ENCODE peak calls at places on chromosomes 16 and 17, in five cellular contexts. X, P, Z, T and O are unnamed samples.

GRCh38 chr17:14389656-14390055 is 88.8 kb downstream of the HS3ST3B1 start:
- DNase-seq in X (no peak), P (no peak), Z (no peak), T (no peak), O (no peak)

GRCh38 chr17:7556627-7557026 is 1.9 kb upstream of the TNFSF13 start:
- DNase-seq in X (no peak), P (no peak), Z (no peak), T (no peak), O (peak; percentile 57)

GRCh38 chr16:57036315-57036714 is 47.0 kb downstream of the NLRC5 start:
- DNase-seq in X (no peak), P (no peak), Z (no peak), T (no peak), O (no peak)

GRCh38 chr17:64393000-64393402 is 2.3 kb upstream of the PECAM1 start:
- DNase-seq in X (no peak), P (no peak), Z (no peak), T (no peak), O (no peak)

GRCh38 chr17:57941384-57942370 is 13.5 kb downstream of the CUEDC1 start:
- DNase-seq in X (no peak), P (no peak), Z (no peak), T (no peak), O (no peak)

GRCh38 chr17:53527473-53527872 is 295.3 kb upstream of the KIF2B start:
- DNase-seq in X (no peak), P (no peak), Z (no peak), T (no peak), O (no peak)

GRCh38 chr16:88424536-88425230 is 28.4 kb upstream of the ZFPM1 start:
- DNase-seq in X (no peak), P (no peak), Z (no peak), T (no peak), O (no peak)

GRCh38 chr16:71345031-71345430 is 13.5 kb upstream of the CALB2 start:
- DNase-seq in X (no peak), P (no peak), Z (no peak), T (no peak), O (no peak)

GRCh38 chr16:70588565-70588964 is 57.8 kb upstream of the IL34 start:
- DNase-seq in X (no peak), P (peak; percentile 76), Z (no peak), T (no peak), O (no peak)

GRCh38 chr17:63490321-63490720 is 13.5 kb downstream of the ACE start:
- DNase-seq in X (no peak), P (no peak), Z (no peak), T (no peak), O (no peak)

GRCh38 chr16:3945751-3946603 is 65.5 kb upstream of the CREBBP start:
- DNase-seq in X (no peak), P (peak; percentile 99), Z (peak; percentile 85), T (no peak), O (peak; percentile 35)

GRCh38 chr16:67845291-67846062 is 1.3 kb upstream of the NUTF2 start:
- DNase-seq in X (no peak), P (no peak), Z (no peak), T (peak; percentile 31), O (no peak)

GRCh38 chr16:61887903-61888302 is 148.3 kb downstream of the CDH8 start:
- DNase-seq in X (peak; percentile 31), P (no peak), Z (peak; percentile 9), T (peak; percentile 55), O (no peak)

GRCh38 chr17:81029859-81030258 is 5.1 kb upstream of the BAIAP2 start:
- DNase-seq in X (no peak), P (no peak), Z (no peak), T (no peak), O (no peak)

GRCh38 chr16:10866196-10866976 is 10.6 kb upstream of the CIITA start:
- DNase-seq in X (no peak), P (no peak), Z (no peak), T (no peak), O (no peak)

GRCh38 chr17:82752371-82753200 is 721 bp downstream of the TBCD start:
- DNase-seq in X (no peak), P (no peak), Z (no peak), T (peak; percentile 46), O (peak; percentile 29)

GRCh38 chr17:12040478-12040877 is 19.8 kb downstream of the MAP2K4 start:
- DNase-seq in X (no peak), P (peak; percentile 23), Z (no peak), T (no peak), O (no peak)

GRCh38 chr16:61836804-61837398 is 199.3 kb downstream of the CDH8 start:
- DNase-seq in X (no peak), P (no peak), Z (no peak), T (no peak), O (no peak)

GRCh38 chr16:10833271-10833670 is 14.7 kb upstream of the TVP23A start:
- DNase-seq in X (no peak), P (no peak), Z (no peak), T (no peak), O (no peak)

GRCh38 chr17:50187741-50188520 is 13.5 kb downstream of the COL1A1 start:
- DNase-seq in X (no peak), P (peak; percentile 81), Z (no peak), T (no peak), O (no peak)

GRCh38 chr16:20901441-20902112 is 1.0 kb downstream of the LYRM1 start:
- DNase-seq in X (peak; percentile 79), P (peak; percentile 54), Z (peak; percentile 70), T (peak; percentile 67), O (peak; percentile 42)

GRCh38 chr16:4306439-4307214 is 9.2 kb upstream of the GLIS2 start:
- DNase-seq in X (no peak), P (no peak), Z (peak; percentile 28), T (peak; percentile 83), O (no peak)

GRCh38 chr16:11224894-11225676 is 30.9 kb downstream of the SOCS1 start:
- DNase-seq in X (no peak), P (peak; percentile 28), Z (no peak), T (peak; percentile 86), O (peak; percentile 64)

GRCh38 chr16:9297437-9298113 is 206.1 kb downstream of the HAPSTR1 start:
- DNase-seq in X (peak; percentile 58), P (no peak), Z (peak; percentile 56), T (peak; percentile 12), O (no peak)

GRCh38 chr16:88325976-88326375 is 56.8 kb upstream of the ZNF469 start:
- DNase-seq in X (no peak), P (no peak), Z (no peak), T (no peak), O (no peak)

GRCh38 chr17:82623707-82624106 is 24.5 kb downstream of the WDR45B start:
- DNase-seq in X (no peak), P (no peak), Z (no peak), T (no peak), O (no peak)

GRCh38 chr16:85898521-85899442 is at the start of gene IRF8:
- DNase-seq in X (peak; percentile 85), P (no peak), Z (peak; percentile 86), T (peak; percentile 92), O (peak; percentile 85)

GRCh38 chr16:48081656-48082055 is 74.1 kb downstream of the ABCC12 start:
- DNase-seq in X (no peak), P (peak; percentile 90), Z (no peak), T (no peak), O (no peak)

DNA sequence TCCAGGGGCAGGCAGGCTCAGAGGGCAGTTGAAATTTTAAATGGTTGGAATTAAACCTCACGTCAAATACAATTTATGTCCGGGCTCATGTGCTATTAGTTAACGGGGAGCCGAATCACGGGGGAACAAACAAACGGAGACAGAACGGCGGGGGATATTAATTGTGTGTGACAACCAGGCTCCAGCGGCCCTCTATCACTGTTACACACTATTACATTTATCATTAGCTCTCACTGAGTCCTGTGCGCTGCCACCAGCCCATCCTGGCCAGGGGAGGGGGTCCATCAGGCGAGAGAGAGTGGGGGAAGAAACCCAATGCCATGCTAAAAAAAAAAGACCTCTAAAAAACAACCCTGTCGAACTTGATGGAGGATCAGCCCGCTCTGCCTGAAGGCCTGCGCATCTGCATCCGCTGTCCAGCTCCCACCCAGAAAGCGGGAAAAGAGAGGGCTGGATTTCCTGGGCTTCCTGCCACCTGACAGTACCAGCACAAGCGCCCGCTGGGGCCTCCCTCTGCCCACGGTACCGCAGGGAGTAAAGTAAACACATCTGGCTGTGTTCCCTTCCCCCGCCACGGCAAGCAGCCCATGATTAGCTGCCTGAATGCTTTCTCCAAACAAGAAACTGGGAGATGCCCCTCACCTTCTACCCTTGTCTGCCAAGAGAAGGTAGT is 41.7 kb downstream of the PIPOX start:
- DNase-seq in X (no peak), P (peak; percentile 55), Z (peak; percentile 74), T (no peak), O (no peak)
- H3K36me3 ChIP-seq in X (no peaks in the 10 kb centered on the region), P (peaks cover 48% of the 10 kb centered on the region), Z (no peaks in the 10 kb centered on the region), T (peaks cover 63% of the 10 kb centered on the region), O (peaks cover 40% of the 10 kb centered on the region)

DNA sequence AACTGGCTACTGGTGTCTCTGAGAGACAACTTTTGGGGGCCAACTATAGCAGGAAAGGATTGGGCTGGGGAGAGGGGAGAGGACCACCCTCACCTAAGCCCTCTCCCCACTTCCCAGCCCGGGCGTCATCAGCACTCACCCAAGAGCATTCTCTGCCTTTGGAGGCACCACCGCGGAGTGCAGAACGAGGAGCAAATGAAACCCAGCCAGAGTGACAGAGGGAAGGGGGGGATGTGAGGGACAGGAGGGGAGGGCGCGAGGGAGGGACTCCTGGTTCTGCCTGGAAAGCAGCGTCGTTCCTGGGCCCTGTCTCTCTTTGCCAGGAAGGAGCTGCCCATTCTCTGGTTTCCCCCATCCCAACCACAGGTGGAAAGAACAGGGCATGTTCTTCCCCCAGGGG is 3.3 kb upstream of the C17orf113 start:
- DNase-seq in X (no peak), P (no peak), Z (no peak), T (no peak), O (no peak)
- H3K4me1 ChIP-seq in X (peaks cover 16% of the 10 kb centered on the region), P (peaks cover 1% of the 10 kb centered on the region), Z (peaks cover 7% of the 10 kb centered on the region), T (no peaks in the 10 kb centered on the region), O (no peaks in the 10 kb centered on the region)

GRCh38 chr17:40112191-40112590 is 9.6 kb upstream of the MSL1 start:
- DNase-seq in X (no peak), P (no peak), Z (no peak), T (no peak), O (no peak)

GRCh38 chr17:40109471-40109824 is 9.1 kb upstream of the NR1D1 start:
- DNase-seq in X (no peak), P (no peak), Z (no peak), T (no peak), O (peak; percentile 70)

GRCh38 chr17:40110026-40110425 is 9.6 kb upstream of the NR1D1 start:
- DNase-seq in X (no peak), P (no peak), Z (no peak), T (no peak), O (no peak)

GRCh38 chr17:40111221-40112128 is 10.3 kb upstream of the MSL1 start:
- DNase-seq in X (peak; percentile 97), P (peak; percentile 97), Z (peak; percentile 95), T (peak; percentile 86), O (peak; percentile 96)

GRCh38 chr17:40110457-40110856 is 10.1 kb upstream of the NR1D1 start:
- DNase-seq in X (no peak), P (no peak), Z (no peak), T (no peak), O (no peak)
- H3K4me3 ChIP-seq in X (no peak overlapping the region), P (no peak overlapping the region), Z (no peak overlapping the region), T (no peak overlapping the region), O (no peak overlapping the region)

GRCh38 chr16:25786748-25787147 is 95.0 kb downstream of the HS3ST4 start:
- DNase-seq in X (no peak), P (no peak), Z (no peak), T (no peak), O (no peak)

GRCh38 chr16:25783226-25783625 is 91.5 kb downstream of the HS3ST4 start:
- DNase-seq in X (no peak), P (no peak), Z (no peak), T (no peak), O (no peak)

GRCh38 chr16:25788637-25789036 is 96.9 kb downstream of the HS3ST4 start:
- DNase-seq in X (no peak), P (no peak), Z (no peak), T (no peak), O (no peak)

GRCh38 chr16:25785361-25785760 is 93.6 kb downstream of the HS3ST4 start:
- DNase-seq in X (no peak), P (no peak), Z (no peak), T (no peak), O (no peak)
- H3K36me3 ChIP-seq in X (no peaks in the 10 kb centered on the region), P (no peaks in the 10 kb centered on the region), Z (no peaks in the 10 kb centered on the region), T (no peaks in the 10 kb centered on the region), O (no peaks in the 10 kb centered on the region)